ENCODE peak calls at places on chromosomes 7 and 10, in nine cellular contexts. R, E, Y, Z, L, P, K, S and D are unnamed samples.

GRCh38 chr7:19773361-19773760 is at the start of gene TMEM196:
- DNase-seq in R (no peak), E (no peak), Y (peak), Z (no peak), L (no peak), P (no peak), K (no peak), S (no peak), D (no peak)

GRCh38 chr7:94056796-94057207 is 52.6 kb upstream of the BET1 start:
- DNase-seq in R (no peak), E (peak), Y (peak), Z (no peak), L (no peak), P (peak), K (peak), S (no peak), D (peak)

GRCh38 chr10:33334839-33335549 is 527 bp upstream of the NRP1 start:
- DNase-seq in R (peak), E (peak), Y (peak), Z (peak), L (peak), P (peak), K (peak), S (no peak), D (peak)

GRCh38 chr10:103276941-103277712 is at the start of gene INA:
- DNase-seq in R (no peak), E (peak), Y (peak), Z (no peak), L (peak), P (peak), K (peak), S (no peak), D (peak)

GRCh38 chr7:140200102-140200989 is 23.6 kb upstream of the KDM7A start:
- DNase-seq in R (no peak), E (peak), Y (peak), Z (peak), L (peak), P (no peak), K (no peak), S (no peak), D (no peak)

GRCh38 chr7:94971051-94971867 is 63.9 kb downstream of the PPP1R9A start:
- DNase-seq in R (no peak), E (peak), Y (no peak), Z (no peak), L (no peak), P (no peak), K (peak), S (no peak), D (peak)

GRCh38 chr7:99070361-99070760 is 73.5 kb downstream of the SMURF1 start:
- DNase-seq in R (no peak), E (no peak), Y (no peak), Z (no peak), L (no peak), P (no peak), K (no peak), S (no peak), D (no peak)

GRCh38 chr10:98411166-98411565 is 3.8 kb downstream of the PYROXD2 start:
- DNase-seq in R (no peak), E (no peak), Y (no peak), Z (no peak), L (no peak), P (no peak), K (no peak), S (no peak), D (peak)

GRCh38 chr7:158110661-158111555 is 476.7 kb downstream of the PTPRN2 start:
- DNase-seq in R (no peak), E (no peak), Y (no peak), Z (no peak), L (peak), P (peak), K (no peak), S (no peak), D (no peak)

GRCh38 chr7:99551767-99552463 is at the start of gene FAM200A:
- DNase-seq in R (peak), E (peak), Y (peak), Z (peak), L (peak), P (peak), K (peak), S (peak), D (peak)

GRCh38 chr7:137994091-137994688 is 7.7 kb downstream of the CREB3L2 start:
- DNase-seq in R (no peak), E (no peak), Y (peak), Z (no peak), L (peak), P (no peak), K (peak), S (no peak), D (peak)

GRCh38 chr10:9869185-9869584 is 1148.5 kb upstream of the CELF2 start:
- DNase-seq in R (no peak), E (no peak), Y (peak), Z (no peak), L (no peak), P (no peak), K (no peak), S (no peak), D (peak)

GRCh38 chr7:18693401-18693800 is 197.9 kb downstream of the HDAC9 start:
- DNase-seq in R (no peak), E (peak), Y (peak), Z (no peak), L (peak), P (peak), K (peak), S (no peak), D (peak)

GRCh38 chr10:94299417-94299816 is 63.3 kb downstream of the NOC3L start:
- DNase-seq in R (no peak), E (peak), Y (peak), Z (no peak), L (no peak), P (no peak), K (peak), S (no peak), D (peak)

GRCh38 chr10:71911296-71911954 is 52.8 kb upstream of the CHST3 start:
- DNase-seq in R (no peak), E (peak), Y (peak), Z (no peak), L (no peak), P (peak), K (peak), S (no peak), D (no peak)

GRCh38 chr7:22647451-22648257 is 79.3 kb upstream of the IL6 start:
- DNase-seq in R (no peak), E (peak), Y (peak), Z (no peak), L (no peak), P (no peak), K (peak), S (no peak), D (peak)

GRCh38 chr7:32275216-32275979 is 205.2 kb upstream of the PDE1C start:
- DNase-seq in R (no peak), E (peak), Y (no peak), Z (no peak), L (no peak), P (no peak), K (no peak), S (no peak), D (peak)

GRCh38 chr10:24552346-24553016 is 171.2 kb downstream of the ARHGAP21 start:
- DNase-seq in R (no peak), E (peak), Y (no peak), Z (peak), L (no peak), P (peak), K (peak), S (no peak), D (peak)

GRCh38 chr7:92626281-92626846 is 36.2 kb upstream of the FAM133B start:
- DNase-seq in R (no peak), E (peak), Y (no peak), Z (no peak), L (no peak), P (no peak), K (no peak), S (no peak), D (no peak)

GRCh38 chr10:108592926-108593325 is 1330.4 kb downstream of the XPNPEP1 start:
- DNase-seq in R (no peak), E (no peak), Y (no peak), Z (no peak), L (no peak), P (no peak), K (no peak), S (no peak), D (no peak)

GRCh38 chr10:19825690-19826089 is 9.5 kb downstream of the PLXDC2 start:
- DNase-seq in R (no peak), E (no peak), Y (no peak), Z (no peak), L (no peak), P (no peak), K (no peak), S (no peak), D (no peak)

GRCh38 chr7:113085781-113086390 is 741 bp downstream of the GPR85 start:
- DNase-seq in R (no peak), E (peak), Y (peak), Z (no peak), L (no peak), P (no peak), K (peak), S (no peak), D (no peak)

GRCh38 chr7:96090756-96091155 is 231.1 kb downstream of the SLC25A13 start:
- DNase-seq in R (no peak), E (no peak), Y (no peak), Z (no peak), L (no peak), P (no peak), K (no peak), S (no peak), D (no peak)

GRCh38 chr7:27462575-27463270 is 200.0 kb downstream of the HIBADH start:
- DNase-seq in R (no peak), E (peak), Y (peak), Z (no peak), L (no peak), P (no peak), K (no peak), S (no peak), D (no peak)

GRCh38 chr7:25399000-25399750 is 170.9 kb upstream of the NPVF start:
- DNase-seq in R (no peak), E (no peak), Y (no peak), Z (no peak), L (no peak), P (no peak), K (no peak), S (no peak), D (no peak)